ENCODE peak calls at places on chromosomes 11 and 22, in ten cellular contexts. K, D, J, R, W, U, S, B, Q and Y are unnamed samples.

GRCh38 chr22:43625242-43625641 is 186.9 kb downstream of the EFCAB6 start:
- DNase-seq in K (no peak), D (no peak), J (no peak), R (no peak), W (no peak), U (no peak), S (no peak), B (no peak), Q (no peak), Y (no peak)

GRCh38 chr11:72625746-72626636 is 48.2 kb downstream of the PDE2A start:
- DNase-seq in K (no peak), D (no peak), J (peak; percentile 80), R (no peak), W (no peak), U (peak; percentile 86), S (no peak), B (no peak), Q (peak; percentile 72), Y (peak; percentile 85)

GRCh38 chr11:126978155-126978554 is 22.4 kb downstream of the KIRREL3 start:
- DNase-seq in K (no peak), D (no peak), J (no peak), R (peak; percentile 46), W (no peak), U (no peak), S (no peak), B (no peak), Q (no peak), Y (no peak)

GRCh38 chr11:6812391-6813005 is 13.0 kb upstream of the OR6A2 start:
- DNase-seq in K (peak; percentile 5), D (no peak), J (no peak), R (peak; percentile 11), W (peak; percentile 61), U (no peak), S (peak; percentile 24), B (peak; percentile 44), Q (no peak), Y (peak; percentile 48)

GRCh38 chr11:1782026-1782696 is 18.4 kb upstream of the CTSD start:
- DNase-seq in K (no peak), D (no peak), J (no peak), R (no peak), W (no peak), U (no peak), S (no peak), B (no peak), Q (no peak), Y (no peak)

GRCh38 chr11:126304457-126305072 is 705 bp downstream of the DCPS start:
- DNase-seq in K (no peak), D (no peak), J (no peak), R (no peak), W (no peak), U (no peak), S (no peak), B (no peak), Q (no peak), Y (no peak)

GRCh38 chr11:11478021-11478420 is 125.0 kb upstream of the CSNK2A3 start:
- DNase-seq in K (no peak), D (no peak), J (no peak), R (no peak), W (no peak), U (no peak), S (no peak), B (no peak), Q (no peak), Y (no peak)

GRCh38 chr22:40345801-40346177 is 511 bp upstream of the ADSL start:
- DNase-seq in K (peak; percentile 53), D (no peak), J (no peak), R (peak; percentile 31), W (peak; percentile 49), U (peak; percentile 49), S (peak; percentile 28), B (peak; percentile 73), Q (peak; percentile 29), Y (no peak)

GRCh38 chr11:122108192-122108799 is 7.7 kb downstream of the BLID start:
- DNase-seq in K (no peak), D (no peak), J (no peak), R (no peak), W (peak; percentile 84), U (no peak), S (peak; percentile 2), B (peak; percentile 33), Q (no peak), Y (peak; percentile 55)

GRCh38 chr22:41780714-41781507 is 19.6 kb upstream of the CCDC134 start:
- DNase-seq in K (peak; percentile 77), D (peak; percentile 64), J (peak; percentile 67), R (no peak), W (peak; percentile 81), U (peak; percentile 57), S (peak; percentile 65), B (peak; percentile 98), Q (peak; percentile 44), Y (peak; percentile 49)

GRCh38 chr11:4891996-4892640 is 10.4 kb downstream of the OR51T1 start:
- DNase-seq in K (no peak), D (no peak), J (no peak), R (no peak), W (peak; percentile 91), U (no peak), S (no peak), B (no peak), Q (no peak), Y (no peak)